ENCODE peak calls at places on chromosome 22, in four cellular contexts. I is left ventricle myocardium superior; A is T-helper 2 cell; Q is activated CD4-positive, alpha-beta T cell treated with anti-CD3 and anti-CD28 coated beads, Interleukin-2, amount 10 ng/mL, durations not matched to agents 7 days and 5 days. Z is an unnamed sample.

GRCh38 chr22:21964234-21964633 is 11.6 kb upstream of the PPM1F start:
- DNase-seq in Q (no peak), I (no peak), A (no peak), Z (no peak)

GRCh38 chr22:39135092-39135896 is 17.2 kb downstream of the CBX7 start:
- DNase-seq in I (peak), Q (peak), A (no peak), Z (peak)

GRCh38 chr22:40412441-40412840 is 42.0 kb downstream of the SGSM3 start:
- DNase-seq in Q (no peak), I (no peak), A (no peak), Z (no peak)

GRCh38 chr22:37295946-37296345 is 13.6 kb downstream of the CYTH4 start:
- DNase-seq in I (no peak), A (no peak), Q (no peak), Z (no peak)

GRCh38 chr22:28329582-28330073 is 350.0 kb downstream of the TTC28 start:
- DNase-seq in I (no peak), Q (no peak), A (no peak), Z (no peak)

GRCh38 chr22:46078241-46079092 is 71.9 kb upstream of the PPARA start:
- DNase-seq in I (peak), Q (no peak), A (no peak), Z (no peak)

GRCh38 chr22:49116021-49116420 is 711.7 kb downstream of the BRD1 start:
- DNase-seq in Q (no peak), A (no peak), I (no peak), Z (no peak)

GRCh38 chr22:47625531-47626427 is 863.3 kb downstream of the TBC1D22A start:
- DNase-seq in I (no peak), Q (no peak), A (no peak), Z (peak)

GRCh38 chr22:50161508-50162390 is 8.8 kb upstream of the PANX2 start:
- DNase-seq in A (no peak), Q (no peak), I (no peak), Z (no peak)

GRCh38 chr22:17369553-17370035 is 334 bp downstream of the CECR2 start:
- DNase-seq in I (peak), Q (peak), A (no peak), Z (peak)

GRCh38 chr22:46414704-46415103 is 79.2 kb downstream of the TRMU start:
- DNase-seq in Q (no peak), I (no peak), A (no peak), Z (no peak)

GRCh38 chr22:46391486-46392136 is 56.1 kb downstream of the TRMU start:
- DNase-seq in A (no peak), I (no peak), Q (no peak), Z (no peak)

GRCh38 chr22:29165336-29166060 is 40.2 kb upstream of the EMID1 start:
- DNase-seq in I (no peak), Q (no peak), A (no peak), Z (no peak)

GRCh38 chr22:34902335-34902734 is 163.6 kb upstream of the ISX start:
- DNase-seq in Q (no peak), A (no peak), I (no peak), Z (no peak)

GRCh38 chr22:44814266-44815098 is 62.1 kb downstream of the ARHGAP8 start:
- DNase-seq in Q (no peak), I (peak), A (no peak), Z (no peak)

GRCh38 chr22:31272522-31273446 is 19.5 kb downstream of the PIK3IP1 start:
- DNase-seq in Q (peak), I (no peak), A (no peak), Z (peak)

GRCh38 chr22:22342697-22343602 is 98.4 kb downstream of the VPREB1 start:
- DNase-seq in A (peak), I (peak), Q (peak), Z (peak)

GRCh38 chr22:32707971-32708370 is 93.5 kb upstream of the TIMP3 start:
- DNase-seq in Q (no peak), A (no peak), I (no peak), Z (no peak)

GRCh38 chr22:35357883-35358621 is 22.8 kb upstream of the HMOX1 start:
- DNase-seq in A (no peak), I (no peak), Q (no peak), Z (no peak)

GRCh38 chr22:47107431-47107830 is 345.0 kb downstream of the TBC1D22A start:
- DNase-seq in A (no peak), Q (no peak), I (no peak), Z (no peak)

GRCh38 chr22:46734830-46735453 is 3.1 kb downstream of the CERK start:
- DNase-seq in A (peak), Q (peak), I (peak), Z (peak)

GRCh38 chr22:44822479-44822878 is 70.1 kb downstream of the ARHGAP8 start:
- DNase-seq in Q (no peak), A (no peak), I (no peak), Z (no peak)

GRCh38 chr22:26367402-26368245 is 61.4 kb upstream of the ASPHD2 start:
- DNase-seq in Q (peak), A (peak), I (peak), Z (peak)

GRCh38 chr22:30381250-30381649 is 6.0 kb downstream of the RNF215 start:
- DNase-seq in I (no peak), Q (no peak), A (no peak), Z (no peak)

GRCh38 chr22:42648368-42649260 is 578 bp downstream of the CYB5R3 start:
- DNase-seq in A (no peak), I (peak), Q (peak), Z (peak)

GRCh38 chr22:41094036-41094435 is 1.6 kb downstream of the EP300 start:
- DNase-seq in I (no peak), Q (peak), A (no peak), Z (peak)

GRCh38 chr22:31635638-31636306 is 26.2 kb downstream of the PISD start:
- DNase-seq in Q (no peak), I (no peak), A (no peak), Z (no peak)

GRCh38 chr22:50206599-50206998 is 5.8 kb downstream of the SELENOO start:
- DNase-seq in A (no peak), I (peak), Q (no peak), Z (no peak)

GRCh38 chr22:36873614-36874308 is 13.0 kb downstream of the NCF4 start:
- DNase-seq in Q (peak), I (no peak), A (no peak), Z (peak)

GRCh38 chr22:23784215-23784732 is 2.5 kb upstream of the SMARCB1 start:
- DNase-seq in I (no peak), Q (no peak), A (no peak), Z (peak)

Z was measured in activated CD8-positive, alpha-beta T cell treated with anti-CD3 and anti-CD28 coated beads, Interleukin-2, amount 10 ng/mL, durations not matched to agents 7 days and 5 days.